ENCODE peak calls at places on chromosome 22, in eight cellular contexts. F, C, A, M, D, S, T and G are unnamed samples.

GRCh38 chr22:17359501-17359900 is 9.8 kb upstream of the CECR2 start:
- DNase-seq in C (no peak), D (no peak), T (no peak), S (no peak), F (no peak), A (no peak), M (no peak), G (no peak)

GRCh38 chr22:39907605-39908097 is 6.8 kb downstream of the GRAP2 start:
- DNase-seq in A (no peak), S (no peak), F (no peak), C (no peak), T (no peak), M (no peak), D (no peak), G (no peak)

GRCh38 chr22:36180038-36180880 is 19.7 kb upstream of the APOL3 start:
- DNase-seq in S (no peak), A (no peak), C (peak), T (peak), M (peak), D (peak), F (peak), G (peak)

GRCh38 chr22:49933236-49933921 is 14.9 kb downstream of the CRELD2 start:
- DNase-seq in T (no peak), F (no peak), A (peak), S (no peak), C (no peak), D (no peak), M (no peak), G (no peak)

GRCh38 chr22:45848904-45849303 is 128.1 kb downstream of the WNT7B start:
- DNase-seq in D (no peak), A (no peak), M (no peak), C (no peak), F (no peak), T (no peak), S (no peak), G (no peak)

GRCh38 chr22:19912236-19912999 is 29.2 kb upstream of the COMT start:
- DNase-seq in M (no peak), D (no peak), F (no peak), T (peak), C (no peak), S (no peak), A (no peak), G (peak)

GRCh38 chr22:26806445-26807170 is 149.2 kb downstream of the MIAT start:
- DNase-seq in F (no peak), D (no peak), A (no peak), M (no peak), T (no peak), C (no peak), S (no peak), G (no peak)

GRCh38 chr22:27820896-27821866 is 19.6 kb upstream of the MN1 start:
- DNase-seq in S (no peak), C (no peak), A (no peak), D (no peak), M (no peak), T (peak), F (no peak), G (no peak)

GRCh38 chr22:39446239-39446721 is 10.5 kb upstream of the MGAT3 start:
- DNase-seq in D (no peak), S (no peak), A (peak), M (no peak), F (no peak), T (peak), C (no peak), G (peak)

GRCh38 chr22:19876941-19877625 is 22.4 kb upstream of the GNB1L start:
- DNase-seq in A (no peak), F (no peak), D (peak), S (no peak), M (no peak), C (no peak), T (no peak), G (peak)

GRCh38 chr22:36946436-36947158 is 33.2 kb downstream of the CSF2RB start:
- DNase-seq in M (no peak), A (no peak), T (no peak), C (peak), S (no peak), D (no peak), F (no peak), G (no peak)

GRCh38 chr22:24432059-24432853 is 4.9 kb downstream of the ADORA2A start:
- DNase-seq in M (no peak), A (no peak), F (peak), S (no peak), D (peak), T (no peak), C (peak), G (no peak)

GRCh38 chr22:36221799-36222751 is 17.3 kb downstream of the APOL2 start:
- DNase-seq in D (peak), S (no peak), C (peak), A (no peak), M (peak), F (peak), T (peak), G (peak)

GRCh38 chr22:41951898-41952474 is at the start of gene SMIM45:
- DNase-seq in C (peak), S (no peak), T (peak), M (no peak), F (no peak), A (no peak), D (no peak), G (no peak)

GRCh38 chr22:46136539-46137217 is 13.6 kb upstream of the PPARA start:
- DNase-seq in C (no peak), S (no peak), T (no peak), A (no peak), F (no peak), M (no peak), D (no peak), G (peak)

GRCh38 chr22:19819209-19819910 is 35.3 kb downstream of the GNB1L start:
- DNase-seq in C (no peak), S (no peak), F (no peak), A (no peak), M (no peak), D (no peak), T (no peak), G (no peak)

GRCh38 chr22:19871023-19871844 is 16.6 kb upstream of the GNB1L start:
- DNase-seq in M (no peak), S (no peak), F (no peak), A (no peak), T (no peak), D (peak), C (no peak), G (no peak)

GRCh38 chr22:33922268-33922667 is 2.0 kb upstream of the LARGE1 start:
- DNase-seq in A (no peak), C (peak), T (peak), S (no peak), F (peak), M (no peak), D (peak), G (peak)

GRCh38 chr22:28734393-28734792 is 7.2 kb downstream of the CHEK2 start:
- DNase-seq in M (no peak), T (no peak), S (no peak), D (no peak), A (no peak), C (no peak), F (no peak), G (no peak)

GRCh38 chr22:28568099-28568498 is 111.5 kb downstream of the TTC28 start:
- DNase-seq in A (no peak), T (no peak), C (no peak), S (no peak), D (no peak), M (no peak), F (no peak), G (no peak)

GRCh38 chr22:41256898-41257260 is 16.1 kb upstream of the CHADL start:
- DNase-seq in T (peak), C (peak), D (no peak), S (no peak), A (no peak), F (no peak), M (no peak), G (no peak)

GRCh38 chr22:27250418-27250817 is 551.1 kb downstream of the MN1 start:
- DNase-seq in T (no peak), F (no peak), A (no peak), D (no peak), M (no peak), C (no peak), S (no peak), G (no peak)

GRCh38 chr22:35023692-35024363 is 42.1 kb upstream of the ISX start:
- DNase-seq in A (peak), S (no peak), D (peak), M (peak), T (peak), F (peak), C (peak), G (peak)

GRCh38 chr22:46072030-46072881 is 78.1 kb upstream of the PPARA start:
- DNase-seq in F (peak), D (peak), M (no peak), C (peak), S (no peak), T (peak), A (peak), G (peak)

DNA sequence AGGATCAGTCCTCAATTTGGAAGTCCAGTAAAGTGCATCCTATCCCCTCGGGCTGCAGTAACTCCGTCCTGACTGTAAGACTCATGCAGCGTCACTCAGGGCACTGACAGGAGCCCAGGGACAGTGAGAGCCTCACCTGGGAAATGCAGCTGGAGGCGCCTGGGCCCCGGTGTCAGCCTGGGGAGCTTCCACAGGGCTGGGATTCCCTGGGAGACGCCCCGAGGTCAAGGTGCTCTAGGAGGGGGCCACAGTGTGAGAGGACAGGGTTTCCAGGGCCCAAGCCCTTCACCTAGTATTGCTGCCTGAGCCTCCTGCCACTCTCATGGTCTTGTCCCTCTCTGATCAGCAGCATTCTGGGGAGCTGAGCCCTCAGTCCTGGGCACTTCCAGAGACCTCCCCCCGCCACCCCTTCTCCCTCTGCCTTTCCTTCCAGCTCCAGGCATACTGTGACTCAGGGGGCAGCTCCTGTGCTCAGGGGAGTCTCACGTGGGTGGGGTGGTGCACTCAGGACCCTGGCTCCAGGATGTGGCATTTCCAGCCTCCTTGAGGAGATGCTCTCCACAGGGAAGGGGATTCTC is 99.1 kb upstream of the IGLL5 start:
- DNase-seq in F (no peak), C (no peak), T (no peak), A (no peak), D (no peak), M (no peak), S (no peak), G (no peak)
- TF ChIP-seq CTCF in F (no peak), C (no peak), T (no peak), A (no peak), D (no peak), M (no peak), S (no peak), G (no peak)

GRCh38 chr22:44245867-44246266 is 65.1 kb downstream of the PARVG start:
- DNase-seq in A (no peak), C (no peak), M (no peak), S (no peak), F (no peak), T (no peak), D (no peak), G (no peak)

GRCh38 chr22:44245438-44245837 is 64.7 kb downstream of the PARVG start:
- DNase-seq in T (no peak), C (no peak), M (no peak), S (no peak), A (no peak), D (no peak), F (peak), G (no peak)

GRCh38 chr22:44247346-44247745 is 65.4 kb downstream of the SHISAL1 start:
- DNase-seq in C (no peak), T (no peak), F (no peak), A (no peak), M (no peak), D (no peak), S (no peak), G (no peak)

GRCh38 chr22:44247923-44248892 is 64.5 kb downstream of the SHISAL1 start:
- DNase-seq in F (no peak), D (no peak), T (no peak), S (no peak), A (no peak), M (no peak), C (no peak), G (no peak)

GRCh38 chr22:44246615-44247326 is 66.0 kb downstream of the SHISAL1 start:
- DNase-seq in C (no peak), A (no peak), F (no peak), M (no peak), D (no peak), S (no peak), T (no peak), G (no peak)
- TF ChIP-seq CTCF in C (no peak), A (no peak), F (no peak), M (no peak), D (no peak), S (no peak), T (no peak), G (no peak)

DNA sequence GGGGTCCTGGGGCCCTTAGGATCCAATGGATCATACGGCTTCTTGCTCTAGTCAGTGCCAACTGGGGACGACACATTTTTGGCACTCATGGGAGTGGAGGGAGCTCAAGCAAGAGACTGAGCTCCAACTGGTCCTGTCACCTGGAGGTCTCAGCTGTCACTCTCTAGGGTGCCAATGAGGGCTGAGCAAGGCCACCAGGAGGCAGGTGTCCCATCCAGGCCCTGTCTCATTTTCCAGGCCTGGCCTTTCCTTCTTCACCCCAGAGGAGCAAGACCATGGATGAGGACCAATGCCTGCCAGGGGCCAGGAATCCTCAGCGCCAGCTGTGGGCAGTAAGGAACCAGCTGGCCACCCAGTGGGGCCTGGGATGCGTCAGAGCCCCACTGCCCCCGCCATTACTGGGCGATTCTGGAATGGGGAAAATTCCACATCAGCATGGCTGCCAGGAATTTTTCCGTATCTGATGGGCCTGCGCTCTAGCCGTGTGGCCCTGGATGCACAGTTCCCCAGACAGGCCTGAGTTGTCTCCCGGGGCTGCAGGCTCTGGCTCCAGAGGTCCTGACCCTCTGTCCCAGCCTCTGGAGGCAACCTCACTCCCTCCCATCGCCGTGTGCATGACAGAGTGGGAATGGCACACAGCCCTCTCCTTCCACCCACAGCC is 676 bp upstream of the GAL3ST1 start:
- DNase-seq in M (no peak), F (peak), A (no peak), C (peak), T (peak), S (no peak), D (no peak), G (no peak)
- TF ChIP-seq CTCF in M (no peak), F (no peak), A (no peak), C (peak), T (no peak), S (peak), D (no peak), G (peak)

DNA sequence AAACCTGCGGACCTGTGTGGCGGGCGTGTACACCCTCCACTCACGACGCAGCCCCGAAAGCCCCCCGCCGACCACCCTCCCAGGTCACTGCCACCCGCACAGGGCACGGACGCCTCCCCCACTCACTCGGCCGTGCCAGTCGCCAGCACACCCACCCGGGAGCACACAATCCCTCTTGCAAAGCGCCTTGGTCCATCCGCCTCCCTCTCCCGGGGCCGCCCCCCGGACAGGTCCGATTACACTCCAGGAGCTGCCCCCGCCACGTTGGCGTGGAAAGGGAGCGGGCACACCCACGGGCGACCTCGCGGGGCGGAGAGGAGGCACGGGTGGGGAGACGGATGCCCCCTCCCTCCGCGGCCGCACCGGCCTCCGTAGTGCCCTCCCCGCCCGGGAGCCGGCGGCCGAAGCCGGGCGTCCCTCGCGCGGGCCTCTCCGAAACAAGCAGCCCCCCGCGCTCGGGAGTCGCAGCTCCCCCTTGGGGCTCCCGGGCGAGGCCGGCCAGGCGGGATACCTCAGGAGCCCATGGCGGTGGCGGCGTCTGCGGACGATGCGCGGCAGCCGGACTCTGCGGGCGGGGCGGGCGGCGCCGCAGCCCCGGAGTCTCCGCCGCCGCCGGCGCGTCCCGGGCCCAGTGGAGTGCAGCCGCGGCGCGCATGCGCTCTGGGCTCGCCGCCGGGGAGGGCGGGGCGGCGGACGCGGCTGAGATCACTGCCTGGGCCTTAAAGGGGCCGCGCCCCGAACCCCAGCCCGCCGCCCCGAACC is at the start of gene TMEM184B:
- DNase-seq in F (peak), S (no peak), C (peak), A (peak), D (peak), M (peak), T (peak), G (peak)
- TF ChIP-seq CTCF in F (no peak), S (no peak), C (no peak), A (no peak), D (no peak), M (no peak), T (no peak), G (no peak)

GRCh38 chr22:25781801-25782200 is 39.8 kb downstream of the MYO18B start:
- DNase-seq in D (no peak), S (no peak), F (no peak), T (no peak), A (no peak), C (no peak), M (no peak), G (no peak)
- TF ChIP-seq CTCF in D (no peak), S (no peak), F (no peak), T (no peak), A (no peak), C (no peak), M (no peak), G (no peak)

GRCh38 chr22:21657361-21658118 is 8.3 kb upstream of the PPIL2 start:
- DNase-seq in C (peak), D (peak), T (peak), S (no peak), F (peak), A (peak), M (peak), G (peak)
- TF ChIP-seq CTCF in C (no peak), D (peak), T (peak), S (no peak), F (no peak), A (peak), M (no peak), G (peak)

GRCh38 chr22:48152916-48153315 is 1390.5 kb downstream of the TBC1D22A start:
- DNase-seq in F (no peak), A (no peak), T (no peak), S (no peak), D (no peak), M (no peak), C (no peak), G (no peak)

GRCh38 chr22:48153726-48154125 is 1391.3 kb downstream of the TBC1D22A start:
- DNase-seq in A (no peak), S (no peak), T (no peak), M (no peak), D (no peak), C (no peak), F (no peak), G (no peak)

GRCh38 chr22:48154169-48154942 is 1391.9 kb downstream of the TBC1D22A start:
- DNase-seq in D (no peak), M (no peak), T (no peak), S (no peak), A (no peak), C (no peak), F (no peak), G (no peak)

GRCh38 chr22:48151641-48152040 is 1389.2 kb downstream of the TBC1D22A start:
- DNase-seq in S (no peak), D (no peak), C (no peak), T (no peak), F (no peak), A (no peak), M (no peak), G (no peak)

DNA sequence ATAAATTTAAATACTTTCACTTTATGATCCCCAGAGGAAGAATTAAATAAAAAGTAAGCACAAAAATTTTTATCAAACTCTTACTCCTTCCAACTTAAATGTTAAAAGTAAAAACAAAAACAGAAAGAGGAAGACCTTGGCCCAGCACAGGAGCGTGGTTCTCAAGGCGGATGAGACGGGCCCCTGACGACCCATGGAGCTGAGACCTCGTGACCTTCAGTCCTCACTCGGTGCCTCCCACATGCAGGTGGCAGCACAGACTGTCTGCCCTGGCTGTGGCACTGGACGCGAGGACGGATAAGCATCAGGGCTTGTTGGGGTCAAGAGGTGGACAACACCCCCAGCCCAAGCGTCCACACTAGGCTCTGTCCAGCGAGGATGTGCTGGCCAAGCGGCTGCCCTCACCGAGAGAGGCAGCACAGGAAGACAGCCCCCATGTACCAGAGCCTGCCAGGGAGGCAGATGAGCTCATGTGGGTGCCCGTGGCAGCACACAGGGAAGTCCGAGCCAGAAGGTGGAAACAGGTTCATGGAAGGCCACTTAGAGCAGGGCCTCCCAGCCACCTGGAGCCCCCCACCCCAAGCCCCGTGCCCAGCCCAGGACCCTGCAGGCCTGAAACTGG is 1389.8 kb downstream of the TBC1D22A start:
- DNase-seq in F (no peak), S (no peak), M (no peak), D (no peak), A (no peak), T (no peak), C (no peak), G (no peak)
- TF ChIP-seq CTCF in F (no peak), S (no peak), M (no peak), D (no peak), A (no peak), T (no peak), C (no peak), G (no peak)

DNA sequence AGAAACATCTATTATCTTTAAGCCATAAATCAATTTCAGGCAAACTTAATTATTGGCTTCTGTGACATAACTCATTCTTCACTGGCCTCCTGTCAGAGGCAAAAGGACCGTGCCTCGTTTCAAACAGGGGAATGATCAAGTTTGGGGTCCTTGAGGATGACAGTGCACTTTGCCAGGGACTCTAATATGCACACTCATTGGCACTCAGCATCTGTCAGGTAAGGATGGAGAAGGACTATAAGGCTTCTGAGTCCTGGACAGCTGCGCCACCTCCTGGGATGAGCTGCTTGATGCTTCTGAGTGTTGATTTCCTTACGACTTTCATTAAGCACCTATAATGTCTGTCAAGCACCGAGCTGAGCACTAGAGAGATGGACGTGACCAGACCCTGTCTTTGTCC is 20.2 kb downstream of the BPIFC start:
- DNase-seq in S (no peak), A (no peak), F (no peak), M (peak), C (peak), T (peak), D (no peak), G (peak)
- TF ChIP-seq CTCF in S (no peak), A (peak), F (no peak), M (peak), C (peak), T (peak), D (no peak), G (peak)

GRCh38 chr22:23127788-23128187 is 14.0 kb downstream of the RSPH14 start:
- DNase-seq in C (no peak), F (no peak), A (no peak), D (no peak), M (no peak), S (no peak), T (no peak), G (no peak)
- TF ChIP-seq CTCF in C (no peak), F (no peak), A (no peak), D (no peak), M (no peak), S (no peak), T (no peak), G (no peak)